ENCODE peak calls at places on chromosomes 16 and 17, in nine cellular contexts. E is GM12878, C is HepG2, W is Panc1, R is GM23338, Q is A549, N is SK-N-SH, L is HCT116, A is K562. P is an unnamed sample.

GRCh38 chr16:56426585-56426984 is 1.2 kb upstream of the AMFR start:
- DNase-seq in E (no peak), C (no peak), W (no peak), R (no peak), Q (no peak), N (no peak), L (no peak), A (no peak), P (no peak)

GRCh38 chr17:14198013-14198412 is 38.6 kb downstream of the CDRT15 start:
- DNase-seq in E (no peak), C (no peak), W (no peak), R (peak; percentile 56), Q (no peak), N (peak; percentile 79), L (no peak), A (no peak), P (no peak)

GRCh38 chr17:29145289-29146058 is 34.7 kb downstream of the MYO18A start:
- DNase-seq in E (no peak), C (peak; percentile 68), W (no peak), R (peak; percentile 89), Q (peak; percentile 73), N (peak; percentile 66), L (no peak), A (peak; percentile 49), P (no peak)

GRCh38 chr17:72517413-72518237 is 396.8 kb downstream of the SOX9 start:
- DNase-seq in E (no peak), C (no peak), W (no peak), R (no peak), Q (no peak), N (no peak), L (no peak), A (no peak), P (no peak)

GRCh38 chr16:66337434-66338188 is 28.9 kb upstream of the CDH5 start:
- DNase-seq in E (no peak), C (no peak), W (no peak), R (no peak), Q (no peak), N (no peak), L (no peak), A (no peak), P (no peak)

GRCh38 chr16:78210305-78210704 is 110.9 kb downstream of the WWOX start:
- DNase-seq in E (no peak), C (no peak), W (no peak), R (peak; percentile 21), Q (no peak), N (no peak), L (peak; percentile 42), A (no peak), P (no peak)

GRCh38 chr16:11012841-11013240 is 68.5 kb downstream of the CLEC16A start:
- DNase-seq in E (no peak), C (no peak), W (no peak), R (no peak), Q (no peak), N (no peak), L (no peak), A (no peak), P (no peak)

GRCh38 chr16:80931985-80932720 is 74.5 kb downstream of the CMC2 start:
- DNase-seq in E (no peak), C (peak; percentile 23), W (no peak), R (peak; percentile 74), Q (peak; percentile 54), N (peak; percentile 84), L (no peak), A (no peak), P (no peak)

GRCh38 chr17:1882836-1883235 is 53.0 kb downstream of the RPA1 start:
- DNase-seq in E (no peak), C (peak; percentile 33), W (peak; percentile 20), R (peak; percentile 79), Q (peak; percentile 66), N (peak; percentile 49), L (no peak), A (peak; percentile 23), P (no peak)

GRCh38 chr17:20116683-20117309 is 107.6 kb downstream of the SPECC1 start:
- DNase-seq in E (no peak), C (peak; percentile 49), W (no peak), R (peak; percentile 89), Q (peak; percentile 55), N (peak; percentile 66), L (peak; percentile 53), A (peak; percentile 29), P (peak; percentile 17)

GRCh38 chr17:28328325-28328724 is 6.9 kb downstream of the IFT20 start:
- DNase-seq in E (no peak), C (no peak), W (no peak), R (no peak), Q (no peak), N (no peak), L (no peak), A (no peak), P (no peak)

GRCh38 chr17:9805769-9806168 is 14.4 kb upstream of the DHRS7C start:
- DNase-seq in E (no peak), C (no peak), W (no peak), R (no peak), Q (no peak), N (no peak), L (no peak), A (no peak), P (no peak)

GRCh38 chr16:56245197-56245596 is 53.9 kb downstream of the GNAO1 start:
- DNase-seq in E (no peak), C (no peak), W (no peak), R (no peak), Q (no peak), N (no peak), L (no peak), A (no peak), P (no peak)

GRCh38 chr16:724188-725040 is 1.8 kb downstream of the CCDC78 start:
- DNase-seq in E (no peak), C (no peak), W (no peak), R (no peak), Q (no peak), N (no peak), L (no peak), A (no peak), P (no peak)

GRCh38 chr16:726188-726437 is 130 bp downstream of the CCDC78 start:
- DNase-seq in E (no peak), C (no peak), W (no peak), R (no peak), Q (no peak), N (no peak), L (no peak), A (no peak), P (no peak)

GRCh38 chr16:726438-727290 is at the start of the genes CCDC78 and HAGHL:
- DNase-seq in E (no peak), C (no peak), W (no peak), R (peak; percentile 82), Q (no peak), N (peak; percentile 94), L (no peak), A (peak; percentile 86), P (peak; percentile 62)

GRCh38 chr16:725041-725376 is 1.2 kb downstream of the CCDC78 start:
- DNase-seq in E (no peak), C (no peak), W (no peak), R (no peak), Q (no peak), N (no peak), L (no peak), A (no peak), P (no peak)

DNA sequence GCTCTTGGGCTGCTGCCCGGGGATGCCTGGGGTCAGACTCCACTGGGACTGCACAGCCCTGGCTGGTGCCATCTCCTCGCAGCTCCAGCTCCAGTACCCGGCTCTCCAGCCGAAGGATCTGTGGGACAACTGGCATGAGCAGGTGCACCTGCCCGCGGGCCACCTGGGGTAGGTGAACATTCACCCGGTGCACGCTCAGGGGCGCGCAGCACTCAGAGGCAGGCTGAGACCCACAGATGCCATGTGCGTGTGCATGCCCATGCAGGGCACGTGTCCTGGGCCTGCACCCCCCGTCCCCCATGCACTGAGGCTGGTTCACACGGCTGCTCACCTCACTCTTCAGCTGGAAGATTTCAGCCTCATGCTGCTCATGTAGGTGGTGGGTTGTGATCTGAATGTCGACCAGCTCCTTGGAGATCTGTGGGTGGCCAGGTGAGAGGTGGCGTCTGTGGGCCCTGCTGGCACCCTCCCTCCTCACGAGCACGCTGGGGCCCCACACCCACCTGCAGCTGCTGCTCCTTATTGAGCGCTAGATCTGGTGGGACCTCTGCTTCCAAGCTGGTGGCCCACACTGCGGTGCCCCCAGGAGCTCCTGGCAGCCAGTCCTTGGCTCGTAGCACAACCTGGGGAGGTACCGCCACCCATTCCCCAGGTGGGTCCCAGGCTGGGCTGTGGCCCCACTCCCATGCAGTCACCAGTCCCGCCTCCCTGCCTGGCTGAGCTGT is 618 bp downstream of the CCDC78 start:
- DNase-seq in E (no peak), C (no peak), W (no peak), R (no peak), Q (no peak), N (no peak), L (no peak), A (no peak), P (no peak)
- TF ChIP-seq CTCF in E (no peak), C (no peak), W (no peak), R (no peak), Q (no peak), N (no peak), L (no peak), A (no peak), P (no peak)

GRCh38 chr17:7627250-7628121 is at the start of gene SAT2:
- DNase-seq in E (peak; percentile 67), C (peak; percentile 95), W (peak; percentile 75), R (peak; percentile 96), Q (peak; percentile 99), N (peak; percentile 97), L (peak; percentile 84), A (peak; percentile 98), P (no peak)
- TF ChIP-seq REST in E (no peak), C (peak; percentile 33), W (no peak), R (no peak), Q (no peak), N (no peak), L (no peak), A (no peak), P (no peak)

DNA sequence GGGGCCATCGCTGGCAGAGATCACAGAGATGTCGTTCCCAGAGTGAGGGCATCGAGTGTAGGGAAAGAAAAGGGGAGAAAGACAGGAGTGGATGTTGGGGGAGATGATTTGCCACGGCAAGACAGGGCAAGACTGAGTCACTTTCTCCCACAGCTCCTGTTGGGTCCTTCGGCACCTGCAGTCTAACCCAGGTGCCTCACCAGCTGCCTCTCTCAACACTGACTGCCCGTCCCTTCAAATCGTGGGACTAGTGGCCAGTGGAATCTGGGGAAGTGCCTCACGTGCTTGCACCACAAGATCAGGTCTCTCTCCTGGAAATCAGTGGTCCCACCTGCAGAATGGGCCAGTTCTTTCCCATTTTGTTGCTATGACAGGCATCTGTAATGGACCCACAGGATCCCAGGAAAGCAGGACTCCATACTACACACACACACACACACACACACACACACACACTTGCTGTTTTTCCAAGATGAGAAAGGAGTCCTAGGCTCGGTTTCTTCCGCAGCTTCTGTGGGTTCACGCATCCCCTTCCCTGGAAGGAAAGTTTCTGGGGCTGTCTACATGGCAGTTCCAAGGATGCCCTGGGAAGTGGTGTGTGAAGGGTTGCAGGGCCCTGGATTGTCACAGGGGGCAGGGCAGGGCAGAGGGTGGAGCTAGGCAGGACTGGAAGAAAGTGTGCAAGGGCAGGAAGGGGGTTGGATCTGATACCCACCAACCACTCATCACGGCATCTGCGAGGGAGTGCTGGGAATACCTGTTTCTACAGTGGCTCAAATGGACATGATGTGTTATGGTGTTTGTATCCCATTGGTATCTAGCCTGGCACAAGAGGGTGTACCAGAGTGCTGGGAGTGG is 10.2 kb upstream of the CBX8 start:
- DNase-seq in E (no peak), C (no peak), W (no peak), R (no peak), Q (no peak), N (no peak), L (no peak), A (no peak), P (no peak)
- TF ChIP-seq CTCF in E (no peak), C (no peak), W (no peak), R (no peak), Q (no peak), N (no peak), L (peak; percentile 7), A (no peak), P (no peak)

GRCh38 chr16:30131869-30132475 is 9.0 kb upstream of the MAPK3 start:
- DNase-seq in E (no peak), C (no peak), W (no peak), R (no peak), Q (no peak), N (no peak), L (no peak), A (no peak), P (no peak)
- TF ChIP-seq REST in E (no peak), C (no peak), W (no peak), R (no peak), Q (no peak), N (no peak), L (no peak), A (no peak), P (no peak)

P was measured in HL-60.